ENCODE peak calls at places on chromosomes 6 and 20, in six cellular contexts. B is CD8-positive, alpha-beta memory T cell; O is NCI-H1092 treated with DMSO at 0.1 percent for 48 hours; M is lower lobe of right lung; K is prostate gland; L is mucosa of gallbladder. H is an unnamed sample.
A peak's percentile ranks its signal among the peaks of the same experiment; 100 is the strongest.

GRCh38 chr20:20237093-20237959 is 130.6 kb upstream of the INSM1 start:
- DNase-seq in B (no peak), O (peak; percentile 77), M (no peak), K (peak; percentile 30), L (peak; percentile 23), H (peak; percentile 56)

GRCh38 chr20:25315418-25316210 is 67.7 kb downstream of the PYGB start:
- DNase-seq in B (no peak), O (no peak), M (peak; percentile 34), K (no peak), L (no peak), H (no peak)

GRCh38 chr20:47789081-47789998 is 4.1 kb upstream of the SULF2 start:
- DNase-seq in B (no peak), O (no peak), M (no peak), K (no peak), L (no peak), H (no peak)

GRCh38 chr6:111061493-111061892 is 25.8 kb upstream of the SLC16A10 start:
- DNase-seq in B (no peak), O (no peak), M (no peak), K (no peak), L (no peak), H (no peak)

GRCh38 chr6:82348130-82348529 is 15.5 kb upstream of the TPBG start:
- DNase-seq in B (no peak), O (no peak), M (no peak), K (no peak), L (no peak), H (no peak)

GRCh38 chr20:22204801-22205200 is 379.6 kb downstream of the FOXA2 start:
- DNase-seq in B (no peak), O (no peak), M (no peak), K (no peak), L (no peak), H (no peak)

GRCh38 chr6:10583509-10583908 is 62.4 kb downstream of the GCNT2 start:
- DNase-seq in B (no peak), O (no peak), M (no peak), K (no peak), L (no peak), H (peak; percentile 88)

GRCh38 chr6:119801041-119801440 is 451.5 kb upstream of the MAN1A1 start:
- DNase-seq in B (no peak), O (no peak), M (no peak), K (no peak), L (no peak), H (no peak)

GRCh38 chr6:163745566-163746400 is 331.3 kb downstream of the QKI start:
- DNase-seq in B (no peak), O (no peak), M (no peak), K (no peak), L (no peak), H (no peak)

GRCh38 chr20:60764328-60764727 is 487.7 kb upstream of the CDH4 start:
- DNase-seq in B (no peak), O (no peak), M (no peak), K (no peak), L (no peak), H (no peak)

GRCh38 chr6:73523434-73524123 is 2.7 kb upstream of the EEF1A1 start:
- DNase-seq in B (peak; percentile 85), O (peak; percentile 33), M (peak; percentile 84), K (peak; percentile 59), L (peak; percentile 66), H (peak; percentile 93)

GRCh38 chr6:72911463-72912153 is 289.7 kb downstream of the KCNQ5 start:
- DNase-seq in B (no peak), O (no peak), M (no peak), K (no peak), L (no peak), H (peak; percentile 79)

GRCh38 chr20:62183426-62184142 is 756 bp downstream of the MTG2 start:
- DNase-seq in B (no peak), O (no peak), M (no peak), K (no peak), L (no peak), H (no peak)

GRCh38 chr6:119479860-119480655 is 130.5 kb upstream of the MAN1A1 start:
- DNase-seq in B (no peak), O (no peak), M (no peak), K (peak; percentile 11), L (no peak), H (peak; percentile 89)

GRCh38 chr6:152206072-152206818 is 398.8 kb downstream of the ESR1 start:
- DNase-seq in B (peak; percentile 55), O (no peak), M (no peak), K (no peak), L (no peak), H (peak; percentile 36)

GRCh38 chr6:89452269-89452668 is 19.3 kb downstream of the ANKRD6 start:
- DNase-seq in B (no peak), O (no peak), M (no peak), K (no peak), L (no peak), H (no peak)

GRCh38 chr6:39855356-39855995 is 63.3 kb downstream of the DAAM2 start:
- DNase-seq in B (no peak), O (no peak), M (no peak), K (no peak), L (no peak), H (no peak)

GRCh38 chr6:9620263-9620662 is 794.6 kb downstream of the TFAP2A start:
- DNase-seq in B (no peak), O (no peak), M (no peak), K (no peak), L (no peak), H (no peak)

H was measured in OCI-M1.